ENCODE peak calls at places on chromosomes 3 and 15, in eight cellular contexts. T is Panc1, N is psoas muscle, R is IMR-90, Q is uterus, H is lower lobe of right lung, L is mammary epithelial cell, S is GM23338. W is an unnamed sample.

GRCh38 chr3:193826126-193826795 is 233.3 kb downstream of the OPA1 start:
- DNase-seq in Q (no peak), H (no peak), T (no peak), R (peak; percentile 34), L (peak; percentile 95), N (peak; percentile 65), S (no peak), W (peak; percentile 85)

GRCh38 chr3:192482391-192482790 is 244.9 kb downstream of the FGF12 start:
- DNase-seq in R (no peak), L (no peak), T (no peak), S (no peak), Q (no peak), N (no peak), H (no peak), W (no peak)

GRCh38 chr15:63950911-63951481 is 95.3 kb downstream of the DAPK2 start:
- DNase-seq in R (peak; percentile 87), L (peak; percentile 82), Q (no peak), H (no peak), N (no peak), S (no peak), T (no peak), W (peak; percentile 49)

GRCh38 chr15:48962662-48963523 is 826 bp downstream of the SHC4 start:
- DNase-seq in H (no peak), N (peak; percentile 74), L (peak; percentile 59), T (no peak), R (peak; percentile 61), S (peak; percentile 67), Q (no peak), W (peak; percentile 27)

GRCh38 chr15:33135355-33135781 is 59.1 kb downstream of the FMN1 start:
- DNase-seq in R (no peak), S (no peak), Q (no peak), H (no peak), T (no peak), L (no peak), N (peak; percentile 65), W (no peak)

GRCh38 chr3:53890726-53891499 is 746 bp downstream of the SELENOK start:
- DNase-seq in Q (peak; percentile 21), R (peak; percentile 42), H (no peak), S (peak; percentile 69), N (no peak), L (peak; percentile 52), T (no peak), W (peak; percentile 54)

GRCh38 chr15:35168464-35168863 is 83.4 kb upstream of the NANOGP8 start:
- DNase-seq in T (no peak), H (no peak), L (peak; percentile 11), S (no peak), R (peak; percentile 90), Q (no peak), N (no peak), W (peak; percentile 55)

GRCh38 chr3:168248383-168249047 is 152.8 kb upstream of the GOLIM4 start:
- DNase-seq in L (peak; percentile 20), S (peak; percentile 67), N (peak; percentile 51), H (no peak), T (no peak), Q (no peak), R (peak; percentile 47), W (peak; percentile 36)

GRCh38 chr3:188754286-188754685 is 417.5 kb upstream of the TPRG1 start:
- DNase-seq in T (no peak), Q (no peak), H (no peak), L (no peak), S (no peak), N (no peak), R (no peak), W (no peak)

GRCh38 chr3:55966566-55966965 is 479.5 kb upstream of the WNT5A start:
- DNase-seq in H (no peak), N (no peak), T (no peak), S (no peak), R (no peak), Q (no peak), L (no peak), W (no peak)

GRCh38 chr3:117761992-117762944 is 1052.7 kb downstream of the TUSC7 start:
- DNase-seq in S (no peak), T (no peak), L (no peak), H (no peak), Q (no peak), R (no peak), N (no peak), W (no peak)

GRCh38 chr3:188001926-188002325 is 152.0 kb upstream of the LPP start:
- DNase-seq in Q (no peak), T (no peak), L (no peak), S (no peak), R (no peak), N (no peak), H (no peak), W (no peak)

GRCh38 chr15:101684384-101684783 is 32.2 kb upstream of the TM2D3 start:
- DNase-seq in T (peak; percentile 20), N (no peak), H (no peak), L (peak; percentile 94), S (no peak), Q (no peak), R (peak; percentile 82), W (peak; percentile 99)

GRCh38 chr15:59191855-59192237 is 14.8 kb upstream of the LDHAL6B start:
- DNase-seq in Q (no peak), S (no peak), L (peak; percentile 98), N (no peak), T (no peak), H (no peak), R (peak; percentile 96), W (peak; percentile 96)

GRCh38 chr3:68972358-68972979 is 40.1 kb upstream of the TAFA4 start:
- DNase-seq in R (peak; percentile 51), T (peak; percentile 30), Q (peak; percentile 16), L (peak; percentile 38), H (no peak), S (peak; percentile 94), N (no peak), W (peak; percentile 28)

GRCh38 chr3:48397767-48398681 is 26.0 kb downstream of the FBXW12 start:
- DNase-seq in L (no peak), S (no peak), N (no peak), T (no peak), R (no peak), H (no peak), Q (peak; percentile 11), W (no peak)

GRCh38 chr15:80234883-80235282 is 17.1 kb downstream of the CTXND1 start:
- DNase-seq in S (peak; percentile 73), N (no peak), Q (no peak), L (peak; percentile 21), T (no peak), R (peak; percentile 14), H (peak; percentile 57), W (no peak)

GRCh38 chr3:138417559-138417982 is 16.8 kb upstream of the ESYT3 start:
- DNase-seq in S (peak; percentile 96), R (peak; percentile 80), Q (peak; percentile 81), H (peak; percentile 84), N (peak; percentile 89), T (peak; percentile 67), L (peak; percentile 69), W (peak; percentile 37)

GRCh38 chr15:61195116-61196002 is 33.7 kb downstream of the RORA start:
- DNase-seq in Q (no peak), R (peak; percentile 43), L (peak; percentile 17), N (no peak), H (no peak), S (peak; percentile 72), T (peak; percentile 39), W (no peak)

GRCh38 chr3:33645060-33645841 is 72.8 kb downstream of the CLASP2 start:
- DNase-seq in L (peak; percentile 55), N (no peak), T (no peak), R (peak; percentile 6), Q (no peak), S (peak; percentile 59), H (no peak), W (peak; percentile 17)

GRCh38 chr3:27666708-27667107 is 55.4 kb downstream of the EOMES start:
- DNase-seq in R (peak; percentile 80), S (peak; percentile 93), T (no peak), N (peak; percentile 79), H (peak; percentile 87), Q (peak; percentile 18), L (no peak), W (no peak)

GRCh38 chr3:23198801-23199200 is 4.3 kb upstream of the UBE2E2 start:
- DNase-seq in R (peak; percentile 46), L (no peak), Q (no peak), S (no peak), T (no peak), H (no peak), N (no peak), W (no peak)

DNA sequence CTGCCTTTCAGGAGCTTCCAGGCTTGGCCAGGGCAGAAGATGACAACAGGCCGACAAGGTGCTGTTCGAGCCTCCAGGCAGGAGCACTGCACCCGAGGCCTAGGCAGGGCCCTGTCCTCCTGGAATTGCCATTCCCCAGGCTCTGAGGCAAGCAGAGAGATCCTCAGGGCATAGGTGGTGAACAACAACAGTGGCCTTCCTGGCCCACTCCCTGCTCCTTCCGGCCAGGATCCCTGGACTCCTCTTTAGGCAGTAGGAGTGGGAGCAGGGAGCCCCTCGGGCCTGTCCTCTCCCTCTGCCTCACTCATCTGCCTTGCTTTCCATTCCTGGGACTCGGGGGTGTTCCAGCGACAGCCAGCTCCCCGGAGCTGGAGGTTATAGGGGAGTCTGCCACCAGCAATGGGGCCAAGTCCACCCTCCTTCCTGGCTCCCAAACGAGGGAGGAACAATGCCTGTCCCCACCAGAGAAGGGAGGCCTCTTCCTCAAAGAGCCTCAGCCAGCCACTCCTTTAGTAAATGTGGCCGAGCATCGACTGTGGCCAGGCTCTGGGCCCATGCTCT is 135.0 kb downstream of the NUP210 start:
- DNase-seq in R (no peak), S (no peak), T (no peak), H (peak; percentile 18), L (no peak), N (peak; percentile 21), Q (no peak), W (no peak)
- H3K4me1 ChIP-seq in R (no peaks in the 10 kb centered on the region), S (peaks cover 5% of the 10 kb centered on the region), T (peaks cover 8% of the 10 kb centered on the region), H (peaks cover 18% of the 10 kb centered on the region), L (peaks cover 9% of the 10 kb centered on the region), N (no peaks in the 10 kb centered on the region), Q (no peaks in the 10 kb centered on the region), W (no peaks in the 10 kb centered on the region)

GRCh38 chr15:38251726-38252480 is 733 bp upstream of the SPRED1 start:
- DNase-seq in S (peak; percentile 99), L (peak; percentile 98), N (peak; percentile 94), T (peak; percentile 82), Q (peak; percentile 92), H (peak; percentile 92), R (peak; percentile 99), W (peak; percentile 98)
- TF ChIP-seq CTCF in S (no peak), L (no peak), N (no peak), T (no peak), Q (peak; percentile 5), H (no peak), R (no peak), W (no peak)

DNA sequence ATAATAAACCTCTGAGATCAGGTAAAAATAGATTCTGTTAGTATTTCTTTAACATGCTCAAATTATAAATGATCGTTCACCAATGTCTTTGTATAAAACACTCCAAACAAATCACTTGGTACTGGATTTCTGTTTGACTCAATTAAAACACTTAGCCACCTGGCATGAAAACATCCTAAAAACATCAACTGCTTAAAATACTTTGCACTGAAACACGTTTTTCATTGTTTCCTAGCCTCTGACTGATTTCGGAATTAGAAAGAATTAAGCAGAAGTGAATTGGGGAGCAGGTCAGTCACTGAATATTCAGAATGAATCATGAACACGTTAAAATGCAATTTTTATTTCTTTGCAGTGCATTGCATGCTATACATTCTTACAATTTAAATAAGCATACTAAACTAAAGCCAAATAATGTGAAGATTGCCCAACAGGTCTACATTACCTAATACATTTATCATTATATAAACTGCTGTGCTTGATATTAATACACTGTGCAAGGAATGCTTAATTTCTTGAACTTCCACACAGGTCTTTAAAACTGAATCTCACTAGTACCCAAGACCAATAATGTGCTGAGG is 1.6 kb downstream of the THRB start:
- DNase-seq in H (no peak), N (no peak), R (no peak), L (no peak), T (no peak), S (no peak), Q (no peak), W (no peak)
- H3K4me1 ChIP-seq in H (peaks cover 25% of the 10 kb centered on the region), N (peaks cover 52% of the 10 kb centered on the region), R (peaks cover 2% of the 10 kb centered on the region), L (peaks cover 27% of the 10 kb centered on the region), T (no peaks in the 10 kb centered on the region), S (peaks cover 47% of the 10 kb centered on the region), Q (no peaks in the 10 kb centered on the region), W (peaks cover 1% of the 10 kb centered on the region)

GRCh38 chr15:39628131-39628482 is 47.2 kb downstream of the THBS1 start:
- DNase-seq in Q (no peak), L (no peak), H (no peak), R (no peak), S (peak; percentile 43), T (no peak), N (no peak), W (no peak)
- TF ChIP-seq CTCF in Q (no peak), L (no peak), H (peak; percentile 15), R (peak; percentile 15), S (peak; percentile 26), T (no peak), N (peak; percentile 16), W (peak; percentile 23)